ENCODE peak calls at places on chromosomes 7 and 10, in seven cellular contexts. S, K, U, H, W, Y and N are unnamed samples.

GRCh38 chr10:6074489-6075301 is 12.5 kb upstream of the IL2RA start:
- DNase-seq in S (no peak), K (no peak), U (no peak), H (no peak), W (no peak), Y (no peak), N (no peak)

GRCh38 chr7:102992820-102993531 is 80.2 kb downstream of the LRRC17 start:
- DNase-seq in S (no peak), K (peak), U (peak), H (peak), W (no peak), Y (no peak), N (peak)

GRCh38 chr7:28180364-28181147 is at the start of gene JAZF1:
- DNase-seq in S (peak), K (no peak), U (peak), H (peak), W (peak), Y (peak), N (no peak)

GRCh38 chr7:87219545-87220025 is at the start of gene TMEM243:
- DNase-seq in S (peak), K (no peak), U (peak), H (peak), W (peak), Y (peak), N (no peak)

GRCh38 chr7:30019960-30020359 is 6.5 kb downstream of the FKBP14 start:
- DNase-seq in S (no peak), K (no peak), U (no peak), H (no peak), W (no peak), Y (no peak), N (no peak)

GRCh38 chr10:18650618-18651017 is 769 bp downstream of the NSUN6 start:
- DNase-seq in S (no peak), K (no peak), U (no peak), H (no peak), W (no peak), Y (no peak), N (no peak)

GRCh38 chr10:33027088-33027487 is 69.1 kb upstream of the ITGB1 start:
- DNase-seq in S (no peak), K (no peak), U (no peak), H (no peak), W (no peak), Y (no peak), N (no peak)

GRCh38 chr7:94509264-94509878 is at the start of gene CASD1:
- DNase-seq in S (peak), K (no peak), U (peak), H (peak), W (peak), Y (peak), N (no peak)

GRCh38 chr7:74164985-74165456 is 9.1 kb upstream of the EIF4H start:
- DNase-seq in S (no peak), K (no peak), U (no peak), H (no peak), W (peak), Y (no peak), N (no peak)
- TF ChIP-seq CTCF in S (peak), K (peak), U (no peak), H (no peak), W (peak), Y (peak), N (peak)

GRCh38 chr7:132243463-132243862 is 332.8 kb downstream of the PLXNA4 start:
- DNase-seq in S (no peak), K (no peak), U (no peak), H (no peak), W (no peak), Y (no peak), N (no peak)

GRCh38 chr7:132242192-132242812 is 334.0 kb downstream of the PLXNA4 start:
- DNase-seq in S (no peak), K (no peak), U (no peak), H (no peak), W (no peak), Y (no peak), N (no peak)

GRCh38 chr7:132240821-132241422 is 335.3 kb downstream of the PLXNA4 start:
- DNase-seq in S (no peak), K (no peak), U (no peak), H (no peak), W (no peak), Y (no peak), N (no peak)

GRCh38 chr7:132239422-132239994 is 336.8 kb downstream of the PLXNA4 start:
- DNase-seq in S (no peak), K (no peak), U (no peak), H (no peak), W (no peak), Y (no peak), N (no peak)

GRCh38 chr7:132240262-132240661 is 336.0 kb downstream of the PLXNA4 start:
- DNase-seq in S (no peak), K (no peak), U (peak), H (no peak), W (no peak), Y (no peak), N (no peak)
- H3K4me3 ChIP-seq in S (no peak), K (no peak), U (no peak), H (no peak), W (no peak), Y (no peak), N (no peak)

GRCh38 chr10:31321396-31321941 is 2.5 kb downstream of the ZEB1 start:
- DNase-seq in S (no peak), K (no peak), U (no peak), H (peak), W (peak), Y (no peak), N (no peak)

GRCh38 chr10:31320598-31321211 is 1.7 kb downstream of the ZEB1 start:
- DNase-seq in S (no peak), K (no peak), U (peak), H (peak), W (peak), Y (peak), N (no peak)

GRCh38 chr10:31320179-31320597 is 1.2 kb downstream of the ZEB1 start:
- DNase-seq in S (peak), K (no peak), U (no peak), H (peak), W (peak), Y (peak), N (no peak)

GRCh38 chr10:31319602-31320178 is 674 bp downstream of the ZEB1 start:
- DNase-seq in S (peak), K (no peak), U (no peak), H (no peak), W (peak), Y (no peak), N (no peak)

GRCh38 chr10:31322647-31323046 is 3.6 kb downstream of the ZEB1 start:
- DNase-seq in S (no peak), K (no peak), U (no peak), H (no peak), W (no peak), Y (no peak), N (no peak)
- TF ChIP-seq CTCF in S (peak), K (peak), U (no peak), H (no peak), W (no peak), Y (no peak), N (peak)

DNA sequence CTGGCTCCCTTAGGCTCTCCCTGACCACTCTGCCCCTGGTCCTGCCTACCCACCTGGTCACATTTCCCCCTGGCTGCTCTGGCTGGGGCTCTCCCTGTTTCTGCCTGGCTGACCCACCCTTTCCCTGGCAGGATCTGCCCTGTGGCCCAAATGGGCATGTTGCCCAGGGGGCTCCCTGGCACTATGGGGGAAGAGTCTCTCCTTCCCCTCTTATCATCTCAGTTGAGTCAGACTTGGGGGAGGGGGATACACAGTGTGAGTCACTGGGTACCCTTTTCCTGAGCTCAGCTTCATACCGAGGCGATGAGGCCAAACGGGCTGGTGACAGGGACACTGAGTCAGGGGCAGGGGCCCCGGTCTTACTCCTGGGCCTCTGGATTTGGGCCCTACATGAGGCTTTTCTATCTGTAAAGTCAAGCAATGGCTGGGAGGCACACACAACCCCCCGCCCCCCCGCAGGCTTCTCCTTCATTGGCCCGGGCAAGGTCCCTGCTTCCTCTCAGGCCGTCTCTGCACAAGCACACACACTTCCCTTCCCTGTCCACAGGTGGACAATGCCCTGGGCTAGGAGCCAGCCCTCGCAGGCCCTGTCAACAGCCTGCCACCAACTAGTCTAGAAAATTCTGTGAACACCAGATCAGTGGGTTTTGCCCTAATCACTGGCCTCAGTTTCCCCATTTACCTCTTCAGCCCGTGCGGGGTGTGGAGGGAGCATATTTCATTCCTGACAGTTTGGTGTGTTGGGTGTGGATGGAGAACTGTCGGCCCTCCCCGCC is 627 bp upstream of the FLNC start:
- DNase-seq in S (no peak), K (no peak), U (no peak), H (peak), W (peak), Y (no peak), N (no peak)
- H3K4me3 ChIP-seq in S (peak), K (peak), U (peak), H (no peak), W (peak), Y (peak), N (peak)

GRCh38 chr10:121978511-121978910 is 3.5 kb upstream of the NSMCE4A start:
- DNase-seq in S (peak), K (no peak), U (no peak), H (no peak), W (no peak), Y (no peak), N (no peak)

GRCh38 chr10:121976607-121977006 is 1.6 kb upstream of the NSMCE4A start:
- DNase-seq in S (no peak), K (no peak), U (no peak), H (no peak), W (no peak), Y (no peak), N (no peak)

GRCh38 chr10:121974535-121975294 is at the start of gene NSMCE4A:
- DNase-seq in S (peak), K (no peak), U (peak), H (peak), W (peak), Y (peak), N (no peak)

GRCh38 chr10:121974019-121974534 is 940 bp downstream of the NSMCE4A start:
- DNase-seq in S (no peak), K (no peak), U (no peak), H (no peak), W (peak), Y (no peak), N (no peak)

GRCh38 chr10:121975295-121976086 is 474 bp upstream of the NSMCE4A start:
- DNase-seq in S (no peak), K (no peak), U (no peak), H (no peak), W (no peak), Y (no peak), N (no peak)
- TF ChIP-seq CTCF in S (peak), K (peak), U (no peak), H (no peak), W (no peak), Y (peak), N (peak)

DNA sequence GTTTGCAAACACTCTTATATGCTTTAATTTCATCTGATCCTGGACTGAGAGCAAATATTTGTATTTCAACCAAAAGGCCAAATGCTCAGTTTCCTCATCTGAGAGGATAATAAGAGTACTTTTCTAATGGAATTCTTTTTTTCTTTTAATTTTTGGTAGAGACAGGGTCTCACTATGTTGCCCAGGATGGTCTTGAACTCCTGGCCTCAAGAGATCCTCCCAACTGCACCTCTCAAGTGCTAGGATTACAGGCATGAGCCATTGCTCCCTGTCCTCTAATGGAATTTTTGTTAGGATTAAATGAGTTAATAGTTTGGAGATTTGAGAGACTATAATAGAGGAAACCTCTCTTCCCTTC is 68.4 kb upstream of the KMT2E start:
- DNase-seq in S (no peak), K (no peak), U (no peak), H (no peak), W (no peak), Y (no peak), N (no peak)
- H3K4me3 ChIP-seq in S (no peak), K (no peak), U (no peak), H (no peak), W (no peak), Y (peak), N (no peak)

DNA sequence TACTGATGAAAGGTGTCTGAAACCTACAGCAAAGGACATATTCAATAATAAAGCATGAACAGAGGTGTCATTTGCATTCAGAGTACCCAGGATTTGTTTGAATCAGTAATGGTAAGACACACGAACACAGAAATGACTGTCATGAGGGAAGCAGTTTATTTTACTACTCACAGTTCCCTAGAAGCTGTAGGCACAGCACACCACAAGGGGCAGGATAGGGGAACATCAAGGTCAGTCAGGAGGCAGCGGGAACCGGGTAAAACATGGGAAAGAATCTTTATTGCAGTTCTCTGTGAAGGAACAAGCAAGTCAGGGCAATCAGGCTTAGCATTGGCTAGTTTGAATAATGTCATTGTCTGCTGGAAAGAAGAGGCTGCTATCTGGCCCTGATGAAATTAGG is 70.2 kb upstream of the PDSS1 start:
- DNase-seq in S (no peak), K (no peak), U (no peak), H (no peak), W (peak), Y (no peak), N (no peak)
- TF ChIP-seq CTCF in S (no peak), K (no peak), U (no peak), H (no peak), W (peak), Y (no peak), N (peak)

GRCh38 chr7:142496545-142496991 is 238.7 kb upstream of the PRSS58 start:
- DNase-seq in S (no peak), K (no peak), U (no peak), H (no peak), W (peak), Y (no peak), N (peak)
- H3K4me3 ChIP-seq in S (no peak), K (no peak), U (no peak), H (no peak), W (no peak), Y (no peak), N (no peak)

DNA sequence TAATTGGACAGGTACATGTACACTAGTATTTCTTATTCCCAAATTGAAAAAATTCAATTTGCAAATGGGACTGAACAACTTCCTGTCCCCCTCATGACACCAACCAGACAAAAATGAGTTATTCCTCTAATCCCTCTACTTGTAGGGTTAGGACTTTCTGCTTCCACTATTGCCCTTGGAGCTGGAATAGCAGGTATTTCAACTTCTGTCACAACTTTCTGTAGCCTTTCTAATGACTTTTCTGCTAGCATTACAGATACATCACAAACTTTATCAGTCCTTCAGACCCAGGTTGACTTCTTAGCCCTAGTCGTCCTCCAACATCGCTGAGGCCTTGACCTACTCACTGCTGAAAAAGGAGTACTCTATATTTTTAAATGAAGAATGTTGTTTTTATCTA is 6.4 kb downstream of the CYP3A7 start:
- DNase-seq in S (no peak), K (no peak), U (no peak), H (no peak), W (no peak), Y (no peak), N (no peak)
- TF ChIP-seq CTCF in S (no peak), K (no peak), U (no peak), H (no peak), W (no peak), Y (no peak), N (no peak)

GRCh38 chr7:126493801-126494200 is 758.9 kb downstream of the GRM8 start:
- DNase-seq in S (no peak), K (no peak), U (no peak), H (no peak), W (no peak), Y (no peak), N (no peak)
- H3K4me3 ChIP-seq in S (no peak), K (no peak), U (no peak), H (no peak), W (no peak), Y (no peak), N (no peak)